ENCODE peak calls at places on chromosomes 16 and 17, in four cellular contexts. One of them, this sample, is unnamed.

GRCh38 chr16:83031524-83031923 is 404.8 kb downstream of the CDH13 start:
- DNase-seq in amniotic stem cell: no peak
- DNase-seq in Caco-2: no peak
- DNase-seq in progenitor cell of endocrine pancreas: no peak
- DNase-seq in this sample: no peak

GRCh38 chr16:88421871-88422433 is 31.1 kb upstream of the ZFPM1 start:
- DNase-seq in amniotic stem cell: no peak
- DNase-seq in Caco-2: no peak
- DNase-seq in progenitor cell of endocrine pancreas: no peak
- DNase-seq in this sample: no peak

GRCh38 chr16:9844361-9844760 is 337.9 kb downstream of the GRIN2A start:
- DNase-seq in amniotic stem cell: no peak
- DNase-seq in Caco-2: no peak
- DNase-seq in progenitor cell of endocrine pancreas: no peak
- DNase-seq in this sample: no peak

GRCh38 chr17:62188713-62189112 is 123.6 kb upstream of the MED13 start:
- DNase-seq in amniotic stem cell: no peak
- DNase-seq in Caco-2: peak
- DNase-seq in progenitor cell of endocrine pancreas: no peak
- DNase-seq in this sample: peak

GRCh38 chr17:48179071-48179945 is 71.7 kb downstream of the SNX11 start:
- DNase-seq in amniotic stem cell: no peak
- DNase-seq in Caco-2: no peak
- DNase-seq in progenitor cell of endocrine pancreas: no peak
- DNase-seq in this sample: peak

GRCh38 chr16:53642094-53642493 is 61.6 kb downstream of the RPGRIP1L start:
- DNase-seq in amniotic stem cell: no peak
- DNase-seq in Caco-2: no peak
- DNase-seq in progenitor cell of endocrine pancreas: no peak
- DNase-seq in this sample: no peak

GRCh38 chr16:81593481-81593880 is 148.9 kb downstream of the CMIP start:
- DNase-seq in amniotic stem cell: no peak
- DNase-seq in Caco-2: no peak
- DNase-seq in progenitor cell of endocrine pancreas: no peak
- DNase-seq in this sample: no peak

GRCh38 chr16:78478267-78478821 is 378.9 kb downstream of the WWOX start:
- DNase-seq in amniotic stem cell: no peak
- DNase-seq in Caco-2: no peak
- DNase-seq in progenitor cell of endocrine pancreas: no peak
- DNase-seq in this sample: no peak

GRCh38 chr17:35577826-35578194 is 561 bp downstream of the PEX12 start:
- DNase-seq in amniotic stem cell: no peak
- DNase-seq in Caco-2: peak
- DNase-seq in progenitor cell of endocrine pancreas: no peak
- DNase-seq in this sample: no peak

GRCh38 chr16:21083729-21084268 is 66.8 kb downstream of the DNAH3 start:
- DNase-seq in amniotic stem cell: no peak
- DNase-seq in Caco-2: peak
- DNase-seq in progenitor cell of endocrine pancreas: peak
- DNase-seq in this sample: peak

GRCh38 chr17:16987830-16988601 is 16.1 kb upstream of the TNFRSF13B start:
- DNase-seq in amniotic stem cell: peak
- DNase-seq in Caco-2: no peak
- DNase-seq in progenitor cell of endocrine pancreas: no peak
- DNase-seq in this sample: no peak

GRCh38 chr16:11306997-11307638 is 26.0 kb upstream of the PRM1 start:
- DNase-seq in amniotic stem cell: no peak
- DNase-seq in Caco-2: no peak
- DNase-seq in progenitor cell of endocrine pancreas: no peak
- DNase-seq in this sample: no peak

GRCh38 chr17:60590075-60590474 is 9.9 kb upstream of the PPM1D start:
- DNase-seq in amniotic stem cell: no peak
- DNase-seq in Caco-2: no peak
- DNase-seq in progenitor cell of endocrine pancreas: no peak
- DNase-seq in this sample: no peak

GRCh38 chr16:1993731-1994131 is 4.0 kb downstream of the SYNGR3 start:
- DNase-seq in amniotic stem cell: no peak
- DNase-seq in Caco-2: no peak
- DNase-seq in progenitor cell of endocrine pancreas: no peak
- DNase-seq in this sample: no peak

GRCh38 chr17:38905375-38905774 is 20.0 kb upstream of the LASP1NB start:
- DNase-seq in amniotic stem cell: no peak
- DNase-seq in Caco-2: no peak
- DNase-seq in progenitor cell of endocrine pancreas: no peak
- DNase-seq in this sample: no peak

GRCh38 chr16:3012246-3012645 is 477 bp upstream of the CLDN9 start:
- DNase-seq in amniotic stem cell: no peak
- DNase-seq in Caco-2: no peak
- DNase-seq in progenitor cell of endocrine pancreas: no peak
- DNase-seq in this sample: no peak

GRCh38 chr16:89115216-89115949 is 21.7 kb downstream of the ACSF3 start:
- DNase-seq in amniotic stem cell: no peak
- DNase-seq in Caco-2: no peak
- DNase-seq in progenitor cell of endocrine pancreas: no peak
- DNase-seq in this sample: no peak

GRCh38 chr17:76485569-76485968 is 15.7 kb downstream of the RHBDF2 start:
- DNase-seq in amniotic stem cell: no peak
- DNase-seq in Caco-2: no peak
- DNase-seq in progenitor cell of endocrine pancreas: no peak
- DNase-seq in this sample: no peak

GRCh38 chr17:66829883-66830282 is 5.0 kb upstream of the CACNG5 start:
- DNase-seq in amniotic stem cell: no peak
- DNase-seq in Caco-2: no peak
- DNase-seq in progenitor cell of endocrine pancreas: no peak
- DNase-seq in this sample: no peak

GRCh38 chr16:85556456-85557082 is 56.6 kb upstream of the GSE1 start:
- DNase-seq in amniotic stem cell: no peak
- DNase-seq in Caco-2: peak
- DNase-seq in progenitor cell of endocrine pancreas: peak
- DNase-seq in this sample: peak

GRCh38 chr17:77445908-77446535 is 305.3 kb downstream of the SEC14L1 start:
- DNase-seq in amniotic stem cell: no peak
- DNase-seq in Caco-2: no peak
- DNase-seq in progenitor cell of endocrine pancreas: no peak
- DNase-seq in this sample: no peak

GRCh38 chr16:85082553-85083050 is 29.7 kb downstream of the CIBAR2 start:
- DNase-seq in amniotic stem cell: no peak
- DNase-seq in Caco-2: no peak
- DNase-seq in progenitor cell of endocrine pancreas: no peak
- DNase-seq in this sample: peak

GRCh38 chr17:44000871-44001460 is 3.5 kb upstream of the NAGS start:
- DNase-seq in amniotic stem cell: no peak
- DNase-seq in Caco-2: no peak
- DNase-seq in progenitor cell of endocrine pancreas: no peak
- DNase-seq in this sample: no peak

GRCh38 chr17:4539576-4540223 is 15.5 kb downstream of the MYBBP1A start:
- DNase-seq in amniotic stem cell: no peak
- DNase-seq in Caco-2: no peak
- DNase-seq in progenitor cell of endocrine pancreas: no peak
- DNase-seq in this sample: no peak

GRCh38 chr16:17416461-17417221 is 54.1 kb downstream of the XYLT1 start:
- DNase-seq in amniotic stem cell: no peak
- DNase-seq in Caco-2: no peak
- DNase-seq in progenitor cell of endocrine pancreas: no peak
- DNase-seq in this sample: no peak

GRCh38 chr16:12315330-12316138 is 339.0 kb downstream of the SNX29 start:
- DNase-seq in amniotic stem cell: no peak
- DNase-seq in Caco-2: peak
- DNase-seq in progenitor cell of endocrine pancreas: no peak
- DNase-seq in this sample: no peak

GRCh38 chr16:54455021-54455725 is 168.6 kb upstream of the IRX3 start:
- DNase-seq in amniotic stem cell: no peak
- DNase-seq in Caco-2: no peak
- DNase-seq in progenitor cell of endocrine pancreas: no peak
- DNase-seq in this sample: peak

GRCh38 chr16:85891033-85891775 is 7.8 kb upstream of the IRF8 start:
- DNase-seq in amniotic stem cell: no peak
- DNase-seq in Caco-2: peak
- DNase-seq in progenitor cell of endocrine pancreas: no peak
- DNase-seq in this sample: no peak